ENCODE peak calls at places on chromosomes 6 and 20, in four cellular contexts. R is SK-N-SH, Y is GM12878, X is K562. V is an unnamed sample.
A peak's percentile ranks its signal among the peaks of the same experiment; 100 is the strongest.

GRCh38 chr20:37359836-37360235 is 13.9 kb downstream of the SRC start:
- DNase-seq in X (no peak), Y (no peak), R (no peak), V (no peak)

GRCh38 chr20:63258826-63259225 is 4.6 kb upstream of the NKAIN4 start:
- DNase-seq in R (no peak), X (no peak), Y (no peak), V (no peak)

GRCh38 chr20:41031243-41031619 is 2.6 kb downstream of the TOP1 start:
- DNase-seq in X (no peak), R (no peak), Y (no peak), V (no peak)

GRCh38 chr6:41352907-41353306 is 17.5 kb downstream of the NCR2 start:
- DNase-seq in Y (no peak), X (no peak), R (no peak), V (no peak)

GRCh38 chr20:23776067-23776771 is 25.5 kb upstream of the CST1 start:
- DNase-seq in X (no peak), Y (no peak), R (no peak), V (no peak)

GRCh38 chr20:63064310-63064709 is 57.5 kb upstream of the BHLHE23 start:
- DNase-seq in X (no peak), R (no peak), Y (no peak), V (no peak)

GRCh38 chr20:57264151-57264792 is 2.2 kb downstream of the BMP7 start:
- DNase-seq in X (peak; percentile 10), R (no peak), Y (no peak), V (no peak)

GRCh38 chr6:34544776-34545471 is 11.2 kb downstream of the SPDEF start:
- DNase-seq in Y (no peak), X (peak; percentile 87), R (no peak), V (no peak)

GRCh38 chr20:62946918-62947317 is 5.6 kb upstream of the SLC17A9 start:
- DNase-seq in R (peak; percentile 79), Y (no peak), X (no peak), V (no peak)

GRCh38 chr6:148898360-148899005 is 151.7 kb downstream of the UST start:
- DNase-seq in X (no peak), Y (no peak), R (no peak), V (no peak)

GRCh38 chr6:44003345-44004061 is 123.7 kb downstream of the MRPL14 start:
- DNase-seq in X (no peak), R (no peak), Y (no peak), V (no peak)

GRCh38 chr20:57473246-57474042 is 51.5 kb downstream of the CTCFL start:
- DNase-seq in X (no peak), Y (peak; percentile 68), R (no peak), V (peak; percentile 90)

GRCh38 chr6:142786476-142786875 is 158.5 kb downstream of the HIVEP2 start:
- DNase-seq in R (no peak), Y (no peak), X (no peak), V (no peak)

GRCh38 chr6:10429638-10430427 is 15.0 kb upstream of the TFAP2A start:
- DNase-seq in R (peak; percentile 31), Y (peak; percentile 53), X (peak; percentile 77), V (peak; percentile 54)

GRCh38 chr20:32764000-32764960 is 2.1 kb downstream of the DNMT3B start:
- DNase-seq in X (peak; percentile 86), Y (no peak), R (no peak), V (no peak)

GRCh38 chr20:22227301-22227700 is 357.1 kb downstream of the FOXA2 start:
- DNase-seq in Y (no peak), X (no peak), R (no peak), V (no peak)

GRCh38 chr6:134175532-134176282 is 123.3 kb upstream of the SLC2A12 start:
- DNase-seq in Y (no peak), X (peak; percentile 70), R (peak; percentile 49), V (no peak)

GRCh38 chr20:10119336-10119735 is 84.5 kb downstream of the ANKEF1 start:
- DNase-seq in Y (no peak), R (no peak), X (no peak), V (no peak)

GRCh38 chr20:22248052-22248667 is 336.2 kb downstream of the FOXA2 start:
- DNase-seq in X (peak; percentile 13), R (peak; percentile 27), Y (no peak), V (no peak)

GRCh38 chr20:2101057-2101934 is at the start of gene STK35:
- DNase-seq in X (peak; percentile 72), Y (peak; percentile 13), R (peak; percentile 87), V (peak; percentile 76)

GRCh38 chr6:13234130-13234529 is 94.2 kb downstream of the TBC1D7 start:
- DNase-seq in X (no peak), R (no peak), Y (no peak), V (no peak)

GRCh38 chr20:20806121-20806820 is 93.8 kb upstream of the RALGAPA2 start:
- DNase-seq in R (no peak), Y (no peak), X (no peak), V (no peak)

GRCh38 chr6:110181131-110182027 is 1.2 kb downstream of the CDC40 start:
- DNase-seq in Y (no peak), R (no peak), X (peak; percentile 35), V (peak; percentile 13)

GRCh38 chr6:31888281-31889258 is 8.9 kb downstream of the EHMT2 start:
- DNase-seq in X (peak; percentile 63), R (peak; percentile 83), Y (no peak), V (no peak)

GRCh38 chr20:32941155-32941885 is 62.9 kb downstream of the SUN5 start:
- DNase-seq in X (no peak), R (no peak), Y (no peak), V (peak; percentile 14)

GRCh38 chr6:137637161-137637560 is 143.0 kb upstream of the OLIG3 start:
- DNase-seq in R (no peak), X (no peak), Y (no peak), V (peak; percentile 63)

GRCh38 chr6:2396292-2396691 is 150.9 kb upstream of the GMDS start:
- DNase-seq in R (no peak), Y (no peak), X (no peak), V (no peak)
- TF ChIP-seq CTCF in R (no peak), Y (no peak), X (no peak), V (no peak)

GRCh38 chr20:25205277-25206062 is 10.0 kb downstream of the ENTPD6 start:
- DNase-seq in X (no peak), R (peak; percentile 11), Y (no peak), V (no peak)
- H3K27ac ChIP-seq in X (no peak overlapping the region), R (no peak overlapping the region), Y (no peak overlapping the region), V (no peak overlapping the region)

GRCh38 chr6:129302671-129303070 is 407.3 kb downstream of the ARHGAP18 start:
- DNase-seq in X (no peak), Y (no peak), R (no peak), V (no peak)

GRCh38 chr6:129292836-129293235 is 409.9 kb downstream of the LAMA2 start:
- DNase-seq in Y (no peak), R (no peak), X (no peak), V (no peak)

GRCh38 chr6:129297592-129297991 is 412.4 kb downstream of the ARHGAP18 start:
- DNase-seq in X (no peak), R (no peak), Y (no peak), V (no peak)
- TF ChIP-seq GABPA in X (no peak), R (no peak), Y (no peak), V (no peak)

DNA sequence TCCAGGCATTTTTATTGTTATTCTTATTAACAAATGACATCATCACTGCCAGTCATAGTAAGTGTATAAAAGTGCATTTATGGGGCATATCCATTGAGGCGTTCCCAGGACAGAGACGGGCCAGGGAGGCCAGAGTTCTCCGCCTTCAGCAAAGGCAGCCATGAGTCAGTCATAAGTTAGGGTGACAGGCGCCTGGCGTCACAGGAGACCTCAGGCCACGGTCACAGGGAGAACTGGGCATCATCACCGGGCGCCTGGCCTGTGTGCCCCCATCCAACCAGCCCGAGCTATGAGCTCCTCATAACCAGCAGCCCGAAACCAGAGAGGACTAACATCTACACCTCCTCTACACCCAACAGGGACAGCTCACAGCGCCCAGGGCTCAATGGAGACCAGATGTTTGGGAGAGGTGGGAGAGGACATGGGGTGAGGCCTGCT is 259.2 kb downstream of the DLL1 start:
- DNase-seq in Y (no peak), X (no peak), R (no peak), V (no peak)
- TF ChIP-seq CTCF in Y (no peak), X (no peak), R (no peak), V (no peak)

DNA sequence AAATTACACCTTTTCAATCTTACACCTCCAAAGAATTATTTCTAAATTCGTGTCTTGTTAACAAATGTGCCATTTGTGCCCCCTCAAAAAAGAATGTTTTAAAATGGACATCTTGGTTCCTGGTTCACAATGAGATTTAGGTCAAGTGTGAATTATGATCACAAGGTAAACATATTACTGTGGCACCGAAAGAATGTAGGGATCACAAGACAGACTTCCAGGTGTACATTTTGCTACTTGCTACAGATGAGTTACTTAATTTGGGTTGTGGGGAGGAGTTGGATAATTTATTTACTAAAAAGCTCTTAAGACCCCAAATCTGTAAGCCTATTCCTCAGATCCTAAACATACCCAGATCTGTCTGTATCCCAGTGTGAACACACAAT is 25.0 kb upstream of the ADTRP start:
- DNase-seq in Y (no peak), X (no peak), R (no peak), V (no peak)
- H3K27ac ChIP-seq in Y (no peak overlapping the region), X (no peak overlapping the region), R (no peak overlapping the region), V (peak overlapping the region; percentile 42)

DNA sequence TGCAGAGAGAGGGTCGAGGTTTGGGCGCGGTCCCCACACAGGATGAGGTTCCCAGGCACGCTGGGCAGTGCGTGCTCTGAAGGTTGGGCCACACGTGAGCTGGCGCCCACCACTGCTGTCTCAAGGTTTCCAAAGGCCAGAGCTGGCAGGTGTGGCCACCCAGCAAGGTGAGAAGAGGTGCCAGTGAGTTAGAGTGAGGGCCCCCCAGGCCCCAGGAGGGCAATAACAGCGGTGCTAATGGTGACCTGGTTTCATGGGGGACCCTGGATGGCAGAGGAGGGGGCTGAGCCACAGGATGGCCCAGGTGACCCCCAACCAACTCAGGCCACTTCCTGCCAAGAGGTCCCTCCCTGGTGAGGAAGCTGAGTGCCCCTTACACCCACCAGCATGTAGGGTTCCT is 185.0 kb downstream of the TAF4 start:
- DNase-seq in R (no peak), Y (no peak), X (no peak), V (no peak)
- TF ChIP-seq GABPA in R (no peak), Y (no peak), X (no peak), V (no peak)

DNA sequence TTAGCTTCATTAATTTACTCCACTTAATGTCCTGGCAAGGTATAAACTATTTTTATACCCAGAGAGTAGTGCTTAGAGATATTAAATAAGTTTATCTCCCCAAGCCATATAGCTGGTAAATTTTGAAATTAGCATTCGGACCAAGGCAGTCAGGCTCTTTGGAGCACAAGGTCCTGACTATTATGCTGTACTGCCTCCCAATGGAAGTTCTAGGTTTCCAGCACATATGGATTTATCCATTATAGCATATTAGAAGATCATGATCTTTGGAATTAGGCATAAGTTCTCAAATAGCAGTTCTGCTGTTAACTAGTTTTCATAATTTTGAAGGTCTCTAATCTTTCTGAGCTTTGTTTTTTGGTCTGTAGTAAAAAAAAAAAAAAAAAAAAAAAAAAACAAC is 835.3 kb upstream of the EPHA7 start:
- DNase-seq in X (no peak), Y (no peak), R (no peak), V (no peak)
- TF ChIP-seq CTCF in X (no peak), Y (peak; percentile 19), R (peak; percentile 37), V (no peak)

V was measured in HL-60.